ENCODE peak calls at places on chromosome 9, in nine cellular contexts. One of them, this sample, is unnamed.

GRCh38 chr9:36164989-36165388 is 4.2 kb upstream of the CCIN start:
- DNase-seq in BE2C: no peak
- DNase-seq in cardiac muscle cell: no peak
- DNase-seq in sigmoid colon: no peak
- DNase-seq in A673: no peak
- DNase-seq in mammary epithelial cell: no peak
- DNase-seq in upper lobe of left lung: no peak
- DNase-seq in left ventricle myocardium inferior: no peak
- DNase-seq in stomach: no peak
- DNase-seq in this sample: no peak

GRCh38 chr9:125493384-125493783 is 213.6 kb downstream of the MAPKAP1 start:
- DNase-seq in mammary epithelial cell: no peak
- DNase-seq in A673: no peak
- DNase-seq in left ventricle myocardium inferior: no peak
- DNase-seq in upper lobe of left lung: peak; percentile 44
- DNase-seq in BE2C: no peak
- DNase-seq in stomach: peak; percentile 34
- DNase-seq in sigmoid colon: no peak
- DNase-seq in cardiac muscle cell: no peak
- DNase-seq in this sample: peak; percentile 56

GRCh38 chr9:27539479-27540441 is 10.1 kb upstream of the MOB3B start:
- DNase-seq in A673: no peak
- DNase-seq in cardiac muscle cell: peak; percentile 77
- DNase-seq in BE2C: no peak
- DNase-seq in stomach: no peak
- DNase-seq in sigmoid colon: peak; percentile 83
- DNase-seq in upper lobe of left lung: peak; percentile 36
- DNase-seq in left ventricle myocardium inferior: no peak
- DNase-seq in mammary epithelial cell: peak; percentile 45
- DNase-seq in this sample: no peak

GRCh38 chr9:33791117-33791516 is 4.2 kb upstream of the PRSS3 start:
- DNase-seq in left ventricle myocardium inferior: no peak
- DNase-seq in stomach: no peak
- DNase-seq in sigmoid colon: no peak
- DNase-seq in upper lobe of left lung: no peak
- DNase-seq in A673: peak; percentile 58
- DNase-seq in cardiac muscle cell: peak; percentile 44
- DNase-seq in mammary epithelial cell: peak; percentile 70
- DNase-seq in BE2C: no peak
- DNase-seq in this sample: no peak

GRCh38 chr9:77021928-77022782 is 2.7 kb downstream of the FOXB2 start:
- DNase-seq in A673: no peak
- DNase-seq in sigmoid colon: no peak
- DNase-seq in stomach: no peak
- DNase-seq in mammary epithelial cell: no peak
- DNase-seq in BE2C: no peak
- DNase-seq in upper lobe of left lung: no peak
- DNase-seq in cardiac muscle cell: no peak
- DNase-seq in left ventricle myocardium inferior: no peak
- DNase-seq in this sample: no peak

GRCh38 chr9:85377751-85378289 is 363.9 kb downstream of the AGTPBP1 start:
- DNase-seq in A673: peak; percentile 60
- DNase-seq in left ventricle myocardium inferior: no peak
- DNase-seq in mammary epithelial cell: peak; percentile 39
- DNase-seq in sigmoid colon: no peak
- DNase-seq in stomach: no peak
- DNase-seq in cardiac muscle cell: no peak
- DNase-seq in BE2C: peak; percentile 54
- DNase-seq in upper lobe of left lung: no peak
- DNase-seq in this sample: no peak

GRCh38 chr9:36901528-36901927 is 132.5 kb downstream of the PAX5 start:
- DNase-seq in upper lobe of left lung: no peak
- DNase-seq in cardiac muscle cell: no peak
- DNase-seq in stomach: no peak
- DNase-seq in sigmoid colon: no peak
- DNase-seq in mammary epithelial cell: no peak
- DNase-seq in BE2C: no peak
- DNase-seq in A673: no peak
- DNase-seq in left ventricle myocardium inferior: no peak
- DNase-seq in this sample: no peak

GRCh38 chr9:35716236-35716635 is 15.8 kb downstream of the TLN1 start:
- DNase-seq in stomach: no peak
- DNase-seq in mammary epithelial cell: no peak
- DNase-seq in A673: no peak
- DNase-seq in BE2C: no peak
- DNase-seq in upper lobe of left lung: no peak
- DNase-seq in left ventricle myocardium inferior: no peak
- DNase-seq in cardiac muscle cell: no peak
- DNase-seq in sigmoid colon: peak; percentile 74
- DNase-seq in this sample: no peak

GRCh38 chr9:20356392-20357206 is 265.7 kb downstream of the MLLT3 start:
- DNase-seq in upper lobe of left lung: peak; percentile 65
- DNase-seq in stomach: peak; percentile 64
- DNase-seq in sigmoid colon: peak; percentile 81
- DNase-seq in A673: peak; percentile 84
- DNase-seq in cardiac muscle cell: peak; percentile 92
- DNase-seq in mammary epithelial cell: peak; percentile 70
- DNase-seq in BE2C: peak; percentile 70
- DNase-seq in left ventricle myocardium inferior: peak; percentile 35
- DNase-seq in this sample: peak; percentile 65

DNA sequence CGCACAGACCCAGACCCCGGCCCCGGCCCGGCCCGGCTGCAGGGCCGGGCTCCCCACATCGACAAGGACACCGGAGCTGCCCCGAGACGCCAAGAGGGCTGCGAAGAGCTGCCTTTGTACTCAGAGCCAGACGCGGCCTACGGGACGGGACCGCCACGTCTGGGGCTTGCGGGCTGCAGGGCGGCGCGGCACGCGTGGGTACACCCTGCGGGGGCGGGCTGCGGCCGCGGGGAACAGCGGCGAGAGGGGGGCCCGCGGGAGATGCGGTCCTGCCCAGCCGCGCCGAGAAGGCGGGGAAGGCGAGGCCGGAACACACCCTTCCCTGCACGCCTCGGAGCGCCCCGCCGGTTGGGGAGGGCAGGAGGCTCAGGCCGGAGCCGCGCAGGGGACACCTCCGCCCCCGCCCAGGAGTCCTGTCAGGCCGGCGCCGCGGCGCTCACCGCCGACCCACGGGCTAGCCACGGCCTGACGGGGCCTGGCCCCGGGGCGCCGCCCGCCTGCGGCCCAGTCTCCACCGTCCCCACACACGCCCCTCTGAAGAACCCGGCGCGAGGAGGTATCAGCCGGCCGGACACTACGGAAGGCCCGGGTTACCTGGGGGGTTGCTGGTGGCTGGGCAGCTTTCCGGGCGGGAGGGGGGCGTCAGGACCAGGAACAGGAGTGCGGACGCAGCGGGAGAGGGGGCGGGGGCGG is 478 bp downstream of the RAB14 start:
- DNase-seq in cardiac muscle cell: peak; percentile 14
- DNase-seq in upper lobe of left lung: peak; percentile 45
- DNase-seq in left ventricle myocardium inferior: peak; percentile 53
- DNase-seq in sigmoid colon: peak; percentile 71
- DNase-seq in A673: no peak
- DNase-seq in BE2C: peak; percentile 53
- DNase-seq in stomach: peak; percentile 53
- DNase-seq in mammary epithelial cell: peak; percentile 29
- DNase-seq in this sample: peak; percentile 47
- H3K4me1 ChIP-seq in cardiac muscle cell: peaks cover 36% of the 10 kb centered on the region
- H3K4me1 ChIP-seq in upper lobe of left lung: peaks cover 45% of the 10 kb centered on the region
- H3K4me1 ChIP-seq in left ventricle myocardium inferior: peaks cover 60% of the 10 kb centered on the region
- H3K4me1 ChIP-seq in sigmoid colon: peaks cover 51% of the 10 kb centered on the region
- H3K4me1 ChIP-seq in A673: peaks cover 46% of the 10 kb centered on the region
- H3K4me1 ChIP-seq in BE2C: peaks cover 7% of the 10 kb centered on the region
- H3K4me1 ChIP-seq in stomach: peaks cover 47% of the 10 kb centered on the region
- H3K4me1 ChIP-seq in mammary epithelial cell: peaks cover 34% of the 10 kb centered on the region
- H3K4me1 ChIP-seq in this sample: peaks cover 32% of the 10 kb centered on the region

GRCh38 chr9:70079364-70080103 is 35.9 kb downstream of the MAMDC2 start:
- DNase-seq in mammary epithelial cell: peak; percentile 48
- DNase-seq in sigmoid colon: no peak
- DNase-seq in cardiac muscle cell: peak; percentile 68
- DNase-seq in upper lobe of left lung: peak; percentile 29
- DNase-seq in A673: no peak
- DNase-seq in left ventricle myocardium inferior: no peak
- DNase-seq in BE2C: no peak
- DNase-seq in stomach: no peak
- DNase-seq in this sample: no peak
- TF ChIP-seq CTCF in mammary epithelial cell: no peak
- TF ChIP-seq CTCF in sigmoid colon: no peak
- TF ChIP-seq CTCF in cardiac muscle cell: no peak
- TF ChIP-seq CTCF in upper lobe of left lung: no peak
- TF ChIP-seq CTCF in A673: no peak
- TF ChIP-seq CTCF in left ventricle myocardium inferior: no peak
- TF ChIP-seq CTCF in BE2C: no peak
- TF ChIP-seq CTCF in stomach: no peak
- TF ChIP-seq CTCF in this sample: no peak

GRCh38 chr9:4167040-4167671 is 132.7 kb downstream of the GLIS3 start:
- DNase-seq in BE2C: no peak
- DNase-seq in left ventricle myocardium inferior: no peak
- DNase-seq in stomach: no peak
- DNase-seq in sigmoid colon: no peak
- DNase-seq in upper lobe of left lung: no peak
- DNase-seq in A673: no peak
- DNase-seq in mammary epithelial cell: peak; percentile 28
- DNase-seq in cardiac muscle cell: peak; percentile 91
- DNase-seq in this sample: no peak
- H3K4me1 ChIP-seq in BE2C: no peaks in the 10 kb centered on the region
- H3K4me1 ChIP-seq in left ventricle myocardium inferior: peaks cover 6% of the 10 kb centered on the region
- H3K4me1 ChIP-seq in stomach: no peaks in the 10 kb centered on the region
- H3K4me1 ChIP-seq in sigmoid colon: peaks cover 17% of the 10 kb centered on the region
- H3K4me1 ChIP-seq in upper lobe of left lung: peaks cover 5% of the 10 kb centered on the region
- H3K4me1 ChIP-seq in A673: no peaks in the 10 kb centered on the region
- H3K4me1 ChIP-seq in mammary epithelial cell: no peaks in the 10 kb centered on the region
- H3K4me1 ChIP-seq in cardiac muscle cell: peaks cover 6% of the 10 kb centered on the region
- H3K4me1 ChIP-seq in this sample: no peaks in the 10 kb centered on the region

GRCh38 chr9:89048611-89049010 is 57.3 kb downstream of the S1PR3 start:
- DNase-seq in cardiac muscle cell: no peak
- DNase-seq in sigmoid colon: no peak
- DNase-seq in A673: peak; percentile 15
- DNase-seq in left ventricle myocardium inferior: no peak
- DNase-seq in BE2C: no peak
- DNase-seq in upper lobe of left lung: no peak
- DNase-seq in mammary epithelial cell: no peak
- DNase-seq in stomach: no peak
- DNase-seq in this sample: no peak
- TF ChIP-seq CTCF in cardiac muscle cell: no peak
- TF ChIP-seq CTCF in sigmoid colon: no peak
- TF ChIP-seq CTCF in A673: no peak
- TF ChIP-seq CTCF in left ventricle myocardium inferior: no peak
- TF ChIP-seq CTCF in BE2C: no peak
- TF ChIP-seq CTCF in upper lobe of left lung: no peak
- TF ChIP-seq CTCF in mammary epithelial cell: no peak
- TF ChIP-seq CTCF in stomach: no peak
- TF ChIP-seq CTCF in this sample: no peak

GRCh38 chr9:97852001-97852398 is 1.0 kb upstream of the FOXE1 start:
- DNase-seq in mammary epithelial cell: no peak
- DNase-seq in left ventricle myocardium inferior: no peak
- DNase-seq in cardiac muscle cell: no peak
- DNase-seq in A673: no peak
- DNase-seq in upper lobe of left lung: no peak
- DNase-seq in stomach: no peak
- DNase-seq in sigmoid colon: no peak
- DNase-seq in BE2C: no peak
- DNase-seq in this sample: no peak
- H3K4me1 ChIP-seq in mammary epithelial cell: peaks cover 15% of the 10 kb centered on the region
- H3K4me1 ChIP-seq in left ventricle myocardium inferior: peaks cover 43% of the 10 kb centered on the region
- H3K4me1 ChIP-seq in cardiac muscle cell: no peaks in the 10 kb centered on the region
- H3K4me1 ChIP-seq in A673: peaks cover 9% of the 10 kb centered on the region
- H3K4me1 ChIP-seq in upper lobe of left lung: peaks cover 38% of the 10 kb centered on the region
- H3K4me1 ChIP-seq in stomach: peaks cover 25% of the 10 kb centered on the region
- H3K4me1 ChIP-seq in sigmoid colon: peaks cover 46% of the 10 kb centered on the region
- H3K4me1 ChIP-seq in BE2C: no peaks in the 10 kb centered on the region
- H3K4me1 ChIP-seq in this sample: no peaks in the 10 kb centered on the region

DNA sequence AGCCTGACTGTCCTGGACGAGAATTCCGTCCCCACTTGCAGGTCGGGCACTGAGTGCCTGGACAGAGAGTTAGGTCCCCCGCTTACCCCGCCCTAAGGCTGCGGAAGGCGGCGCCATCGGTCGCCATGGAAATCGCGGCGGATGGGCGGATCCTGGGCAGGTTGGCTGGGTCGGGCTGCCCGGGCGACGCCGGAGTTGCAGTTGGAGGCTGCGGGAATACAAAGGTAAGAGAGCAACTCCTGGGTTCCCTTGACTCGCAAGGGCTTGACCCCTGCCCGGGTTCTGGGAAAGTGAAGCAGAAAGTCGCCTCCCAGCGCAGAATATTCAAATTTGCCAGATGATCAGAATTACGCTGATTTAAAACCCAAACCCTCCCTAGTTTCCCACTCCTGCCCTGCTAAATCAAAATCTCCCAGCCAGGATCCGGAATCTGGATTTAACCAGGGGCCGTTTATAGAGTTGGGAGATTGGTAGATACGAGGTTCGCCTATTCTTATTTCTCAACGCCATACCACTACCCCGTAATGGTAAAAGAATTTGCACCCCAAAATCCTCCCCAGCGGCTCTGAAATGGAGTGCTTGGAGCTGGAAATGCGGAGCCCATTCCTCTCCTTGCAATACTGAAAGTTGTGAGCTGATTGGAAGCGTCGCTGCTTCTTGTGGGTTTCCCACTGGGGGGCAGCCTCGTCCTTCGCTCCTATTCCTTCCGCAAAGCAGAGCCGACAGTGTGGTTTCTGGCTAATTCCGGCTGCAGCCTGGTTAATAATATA is 156.4 kb upstream of the RASEF start:
- DNase-seq in cardiac muscle cell: peak; percentile 95
- DNase-seq in upper lobe of left lung: peak; percentile 85
- DNase-seq in sigmoid colon: peak; percentile 79
- DNase-seq in A673: peak; percentile 65
- DNase-seq in BE2C: peak; percentile 70
- DNase-seq in left ventricle myocardium inferior: peak; percentile 79
- DNase-seq in stomach: peak; percentile 76
- DNase-seq in mammary epithelial cell: peak; percentile 72
- DNase-seq in this sample: peak; percentile 39
- TF ChIP-seq CTCF in cardiac muscle cell: peak; percentile 83
- TF ChIP-seq CTCF in upper lobe of left lung: peak; percentile 57
- TF ChIP-seq CTCF in sigmoid colon: peak; percentile 22
- TF ChIP-seq CTCF in A673: peak; percentile 40
- TF ChIP-seq CTCF in BE2C: peak; percentile 53
- TF ChIP-seq CTCF in left ventricle myocardium inferior: peak; percentile 91
- TF ChIP-seq CTCF in stomach: no peak
- TF ChIP-seq CTCF in mammary epithelial cell: peak; percentile 71
- TF ChIP-seq CTCF in this sample: no peak